ENCODE peak calls at places on chromosome 18, in six cellular contexts. L, E, F, I, T and Q are unnamed samples.

GRCh38 chr18:35919179-35919578 is 53.3 kb upstream of the RMP24 start:
- DNase-seq in L (no peak), E (no peak), F (no peak), I (no peak), T (no peak), Q (no peak)

GRCh38 chr18:13890962-13891361 is 24.4 kb downstream of the MC2R start:
- DNase-seq in L (no peak), E (no peak), F (no peak), I (no peak), T (no peak), Q (no peak)

GRCh38 chr18:29512203-29512602 is 1335.3 kb upstream of the CDH2 start:
- DNase-seq in L (no peak), E (no peak), F (no peak), I (no peak), T (no peak), Q (no peak)

GRCh38 chr18:69162649-69163048 is 238.0 kb upstream of the DOK6 start:
- DNase-seq in L (no peak), E (no peak), F (no peak), I (no peak), T (no peak), Q (no peak)

GRCh38 chr18:46728219-46728930 is 28.5 kb downstream of the ST8SIA5 start:
- DNase-seq in L (no peak), E (no peak), F (no peak), I (no peak), T (no peak), Q (no peak)

GRCh38 chr18:8261651-8262091 is 347.6 kb upstream of the RAB12 start:
- DNase-seq in L (no peak), E (no peak), F (no peak), I (no peak), T (no peak), Q (no peak)

GRCh38 chr18:50297621-50298442 is 10.3 kb upstream of the CXXC1 start:
- DNase-seq in L (peak), E (peak), F (peak), I (peak), T (peak), Q (peak)

GRCh38 chr18:35507192-35507591 is 9.4 kb upstream of the INO80C start:
- DNase-seq in L (no peak), E (no peak), F (no peak), I (no peak), T (no peak), Q (no peak)

GRCh38 chr18:50377061-50377798 is 2.4 kb downstream of the SKA1 start:
- DNase-seq in L (no peak), E (peak), F (no peak), I (no peak), T (no peak), Q (no peak)

GRCh38 chr18:79570266-79571201 is 109.1 kb upstream of the CTDP1 start:
- DNase-seq in L (peak), E (no peak), F (peak), I (peak), T (peak), Q (peak)

GRCh38 chr18:362914-363295 is 95.1 kb upstream of the THOC1 start:
- DNase-seq in L (no peak), E (peak), F (no peak), I (no peak), T (no peak), Q (no peak)

GRCh38 chr18:361100-361732 is 93.4 kb upstream of the THOC1 start:
- DNase-seq in L (no peak), E (no peak), F (no peak), I (no peak), T (no peak), Q (no peak)

GRCh38 chr18:360676-361075 is 92.8 kb upstream of the THOC1 start:
- DNase-seq in L (no peak), E (no peak), F (no peak), I (no peak), T (no peak), Q (no peak)

GRCh38 chr18:363327-364115 is 95.7 kb upstream of the THOC1 start:
- DNase-seq in L (no peak), E (peak), F (no peak), I (no peak), T (peak), Q (no peak)

DNA sequence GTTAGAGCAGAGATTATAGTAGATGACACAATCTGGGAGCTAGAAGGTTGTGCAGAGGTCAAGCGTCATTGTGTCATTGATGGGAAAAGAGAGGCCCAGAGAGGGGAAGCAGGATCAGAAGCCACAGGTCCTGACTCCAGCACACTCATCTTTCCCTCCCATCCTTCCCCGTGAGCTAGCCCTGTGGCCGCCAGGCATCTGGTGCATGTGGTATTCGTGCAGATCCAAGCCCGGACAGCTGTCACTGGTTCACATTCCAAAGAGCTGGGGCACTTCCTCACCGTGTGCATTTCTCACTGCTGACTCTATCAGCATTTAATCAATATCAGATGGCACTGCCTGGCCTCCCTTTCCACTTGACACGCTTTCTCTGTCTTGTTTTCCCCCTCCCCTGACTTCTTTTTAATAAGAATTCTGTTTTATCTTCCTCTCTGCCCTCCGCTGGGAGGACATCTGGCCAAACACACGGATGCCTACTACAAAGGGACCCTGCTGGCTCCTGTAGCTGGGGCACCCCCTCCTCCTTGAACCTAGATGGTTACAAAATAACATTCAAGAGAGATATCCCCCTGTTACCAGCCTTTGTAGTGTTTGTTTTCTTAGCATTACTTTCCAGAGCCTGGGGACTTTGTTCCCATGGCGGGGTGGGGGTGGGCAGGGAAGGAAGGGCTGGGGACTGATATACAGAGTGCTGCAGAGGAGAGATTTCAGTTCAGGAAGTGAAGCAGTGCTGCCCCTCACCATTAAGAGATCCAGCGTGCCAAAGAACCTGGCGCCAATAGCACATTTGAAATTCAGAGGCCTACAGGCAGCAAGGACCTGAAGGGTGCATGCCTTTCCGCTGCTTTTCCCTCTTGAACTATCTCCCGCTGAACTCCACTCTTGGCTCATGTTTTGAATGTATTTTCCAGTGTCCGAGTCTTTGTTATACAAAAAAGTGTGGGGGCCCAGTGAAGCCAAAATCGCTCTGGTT is 94.4 kb upstream of the THOC1 start:
- DNase-seq in L (no peak), E (peak), F (peak), I (no peak), T (peak), Q (no peak)
- H3K4me3 ChIP-seq in L (no peak), E (no peak), F (no peak), I (no peak), T (no peak), Q (no peak)

GRCh38 chr18:64322189-64322588 is 173.3 kb upstream of the LINC00305 start:
- DNase-seq in L (no peak), E (no peak), F (no peak), I (no peak), T (no peak), Q (no peak)

GRCh38 chr18:64318547-64318946 is 169.7 kb upstream of the LINC00305 start:
- DNase-seq in L (no peak), E (no peak), F (no peak), I (no peak), T (no peak), Q (no peak)
- TF ChIP-seq CTCF in L (no peak), E (no peak), F (no peak), I (no peak), T (no peak), Q (no peak)

GRCh38 chr18:805755-806110 is 6.3 kb downstream of the YES1 start:
- DNase-seq in L (no peak), E (no peak), F (no peak), I (no peak), T (no peak), Q (no peak)
- H3K4me3 ChIP-seq in L (no peak), E (no peak), F (no peak), I (no peak), T (no peak), Q (no peak)

DNA sequence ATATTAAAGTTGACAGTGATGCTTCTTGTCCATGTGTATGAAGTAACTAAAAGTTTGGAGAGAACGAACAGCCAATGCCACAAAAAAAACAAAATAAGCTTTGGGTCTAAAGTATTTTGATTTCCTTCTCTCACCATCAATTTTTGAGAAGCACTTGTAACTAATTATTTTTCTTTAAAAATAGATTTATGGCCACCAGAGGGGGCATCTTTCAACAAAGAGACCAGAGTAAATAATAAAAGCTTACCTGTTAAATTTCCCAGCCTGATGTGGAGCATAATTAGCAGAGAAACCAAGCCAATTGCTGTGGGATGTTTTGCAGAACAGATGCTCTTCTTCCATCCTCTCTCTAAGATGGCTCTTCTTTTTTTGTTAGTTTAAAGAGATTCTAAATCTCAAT is 29.0 kb downstream of the LINC00305 start:
- DNase-seq in L (no peak), E (no peak), F (no peak), I (no peak), T (no peak), Q (peak)
- TF ChIP-seq CTCF in L (no peak), E (no peak), F (no peak), I (no peak), T (no peak), Q (no peak)

GRCh38 chr18:64405161-64405560 is 256.3 kb upstream of the LINC00305 start:
- DNase-seq in L (no peak), E (no peak), F (no peak), I (no peak), T (no peak), Q (peak)
- H3K4me3 ChIP-seq in L (no peak), E (no peak), F (no peak), I (no peak), T (no peak), Q (no peak)

DNA sequence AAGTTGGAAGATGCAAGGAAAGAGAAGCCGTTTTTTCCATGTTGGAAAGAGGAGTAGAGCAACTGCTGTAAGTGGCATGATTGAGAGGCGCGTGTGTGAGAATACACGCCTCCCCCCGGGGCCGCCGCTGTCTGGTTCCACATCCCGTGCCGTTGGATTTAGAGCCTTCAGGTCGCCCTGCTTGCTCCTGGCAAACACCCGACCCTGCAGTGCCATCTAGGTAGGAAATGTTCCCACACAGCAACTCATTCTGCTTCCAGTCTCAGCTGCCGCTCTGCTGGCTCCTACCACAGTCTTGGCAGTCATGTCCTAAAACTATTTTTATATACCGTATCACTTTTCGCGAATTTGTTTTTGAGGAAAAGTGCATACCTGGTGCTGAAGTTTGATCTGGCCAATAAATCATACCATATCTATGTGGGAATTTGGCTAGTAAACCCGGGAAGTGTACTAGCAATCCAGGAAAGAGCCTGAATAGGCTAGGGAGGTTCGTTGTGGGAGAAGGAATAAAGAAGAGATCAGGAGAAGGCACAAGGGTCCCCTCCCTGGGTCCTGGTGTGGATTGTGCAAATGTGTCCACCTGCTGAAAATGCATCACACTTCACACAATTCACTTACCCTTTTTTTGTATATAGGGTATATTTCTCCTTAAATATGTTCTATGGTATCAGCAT is 372.7 kb downstream of the FBXO15 start:
- DNase-seq in L (no peak), E (peak), F (no peak), I (no peak), T (peak), Q (peak)
- TF ChIP-seq CTCF in L (no peak), E (no peak), F (no peak), I (no peak), T (no peak), Q (peak)

GRCh38 chr18:7116832-7117389 is 686 bp downstream of the LAMA1 start:
- DNase-seq in L (no peak), E (no peak), F (no peak), I (no peak), T (no peak), Q (peak)
- H3K4me3 ChIP-seq in L (peak), E (peak), F (peak), I (peak), T (peak), Q (peak)

GRCh38 chr18:45164551-45164950 is 450.7 kb upstream of the SLC14A2 start:
- DNase-seq in L (no peak), E (peak), F (no peak), I (no peak), T (peak), Q (no peak)
- TF ChIP-seq CTCF in L (no peak), E (no peak), F (no peak), I (no peak), T (no peak), Q (no peak)

GRCh38 chr18:48939368-48940097 is 11.2 kb downstream of the SMAD7 start:
- DNase-seq in L (no peak), E (peak), F (no peak), I (no peak), T (no peak), Q (no peak)
- H3K4me3 ChIP-seq in L (no peak), E (peak), F (peak), I (no peak), T (peak), Q (no peak)

GRCh38 chr18:474416-474815 is 26.1 kb downstream of the COLEC12 start:
- DNase-seq in L (no peak), E (peak), F (no peak), I (no peak), T (no peak), Q (no peak)

GRCh38 chr18:475202-475624 is 25.3 kb downstream of the COLEC12 start:
- DNase-seq in L (no peak), E (peak), F (no peak), I (no peak), T (peak), Q (no peak)

GRCh38 chr18:478679-479078 is 21.8 kb downstream of the COLEC12 start:
- DNase-seq in L (no peak), E (peak), F (no peak), I (no peak), T (peak), Q (no peak)

GRCh38 chr18:477565-477964 is 22.9 kb downstream of the COLEC12 start:
- DNase-seq in L (no peak), E (no peak), F (no peak), I (no peak), T (no peak), Q (peak)

GRCh38 chr18:476368-476767 is 24.1 kb downstream of the COLEC12 start:
- DNase-seq in L (no peak), E (no peak), F (no peak), I (no peak), T (no peak), Q (no peak)
- TF ChIP-seq CTCF in L (no peak), E (peak), F (no peak), I (no peak), T (no peak), Q (no peak)